ENCODE peak calls at places on chromosomes 1 and 21, in eight cellular contexts. One of them, this sample, is unnamed.
A peak's percentile ranks its signal among the peaks of the same experiment; 100 is the strongest.

GRCh38 chr1:100793661-100794060 is 74.1 kb downstream of the VCAM1 start:
- DNase-seq in ACHN: no peak
- DNase-seq in A673: no peak
- DNase-seq in HT-29: no peak
- DNase-seq in prostate gland: no peak
- DNase-seq in NCI-H1694 treated with DMSO at 0.1 percent for 48 hours: no peak
- DNase-seq in hypothalamus: no peak
- DNase-seq in T-helper 17 cell: no peak
- DNase-seq in this sample: no peak

GRCh38 chr1:30757196-30757949 is at the start of gene LAPTM5:
- DNase-seq in ACHN: no peak
- DNase-seq in A673: no peak
- DNase-seq in HT-29: no peak
- DNase-seq in prostate gland: no peak
- DNase-seq in NCI-H1694 treated with DMSO at 0.1 percent for 48 hours: no peak
- DNase-seq in hypothalamus: no peak
- DNase-seq in T-helper 17 cell: peak; percentile 53
- DNase-seq in this sample: peak; percentile 68

GRCh38 chr1:221793439-221794078 is 51.7 kb upstream of the DUSP10 start:
- DNase-seq in ACHN: no peak
- DNase-seq in A673: no peak
- DNase-seq in HT-29: no peak
- DNase-seq in prostate gland: no peak
- DNase-seq in NCI-H1694 treated with DMSO at 0.1 percent for 48 hours: no peak
- DNase-seq in hypothalamus: no peak
- DNase-seq in T-helper 17 cell: no peak
- DNase-seq in this sample: no peak

GRCh38 chr1:152392909-152393308 is 21.2 kb downstream of the CRNN start:
- DNase-seq in ACHN: no peak
- DNase-seq in A673: no peak
- DNase-seq in HT-29: peak; percentile 79
- DNase-seq in prostate gland: no peak
- DNase-seq in NCI-H1694 treated with DMSO at 0.1 percent for 48 hours: no peak
- DNase-seq in hypothalamus: no peak
- DNase-seq in T-helper 17 cell: peak; percentile 12
- DNase-seq in this sample: peak; percentile 14

GRCh38 chr1:112391603-112391940 is 4.4 kb upstream of the CTTNBP2NL start:
- DNase-seq in ACHN: no peak
- DNase-seq in A673: no peak
- DNase-seq in HT-29: no peak
- DNase-seq in prostate gland: no peak
- DNase-seq in NCI-H1694 treated with DMSO at 0.1 percent for 48 hours: no peak
- DNase-seq in hypothalamus: no peak
- DNase-seq in T-helper 17 cell: no peak
- DNase-seq in this sample: no peak

GRCh38 chr1:36276688-36277087 is 29.5 kb upstream of the SH3D21 start:
- DNase-seq in ACHN: no peak
- DNase-seq in A673: no peak
- DNase-seq in HT-29: no peak
- DNase-seq in prostate gland: no peak
- DNase-seq in NCI-H1694 treated with DMSO at 0.1 percent for 48 hours: no peak
- DNase-seq in hypothalamus: no peak
- DNase-seq in T-helper 17 cell: no peak
- DNase-seq in this sample: no peak

GRCh38 chr1:20192364-20192763 is 6.0 kb upstream of the PLA2G2C start:
- DNase-seq in ACHN: no peak
- DNase-seq in A673: no peak
- DNase-seq in HT-29: no peak
- DNase-seq in prostate gland: no peak
- DNase-seq in NCI-H1694 treated with DMSO at 0.1 percent for 48 hours: no peak
- DNase-seq in hypothalamus: no peak
- DNase-seq in T-helper 17 cell: no peak
- DNase-seq in this sample: no peak

GRCh38 chr1:23618586-23619083 is 59.3 kb upstream of the ID3 start:
- DNase-seq in ACHN: no peak
- DNase-seq in A673: no peak
- DNase-seq in HT-29: no peak
- DNase-seq in prostate gland: no peak
- DNase-seq in NCI-H1694 treated with DMSO at 0.1 percent for 48 hours: no peak
- DNase-seq in hypothalamus: no peak
- DNase-seq in T-helper 17 cell: no peak
- DNase-seq in this sample: no peak

GRCh38 chr1:201754353-201754752 is 74.6 kb upstream of the IPO9 start:
- DNase-seq in ACHN: no peak
- DNase-seq in A673: no peak
- DNase-seq in HT-29: no peak
- DNase-seq in prostate gland: no peak
- DNase-seq in NCI-H1694 treated with DMSO at 0.1 percent for 48 hours: no peak
- DNase-seq in hypothalamus: no peak
- DNase-seq in T-helper 17 cell: no peak
- DNase-seq in this sample: no peak

GRCh38 chr1:182450087-182450486 is at the start of gene RGSL1:
- DNase-seq in ACHN: no peak
- DNase-seq in A673: no peak
- DNase-seq in HT-29: no peak
- DNase-seq in prostate gland: no peak
- DNase-seq in NCI-H1694 treated with DMSO at 0.1 percent for 48 hours: no peak
- DNase-seq in hypothalamus: no peak
- DNase-seq in T-helper 17 cell: no peak
- DNase-seq in this sample: no peak

GRCh38 chr1:87765686-87766085 is 437.0 kb downstream of the LMO4 start:
- DNase-seq in ACHN: no peak
- DNase-seq in A673: peak; percentile 71
- DNase-seq in HT-29: no peak
- DNase-seq in prostate gland: no peak
- DNase-seq in NCI-H1694 treated with DMSO at 0.1 percent for 48 hours: no peak
- DNase-seq in hypothalamus: no peak
- DNase-seq in T-helper 17 cell: no peak
- DNase-seq in this sample: no peak

GRCh38 chr1:221317537-221317936 is 424.4 kb downstream of the DUSP10 start:
- DNase-seq in ACHN: no peak
- DNase-seq in A673: no peak
- DNase-seq in HT-29: no peak
- DNase-seq in prostate gland: no peak
- DNase-seq in NCI-H1694 treated with DMSO at 0.1 percent for 48 hours: no peak
- DNase-seq in hypothalamus: no peak
- DNase-seq in T-helper 17 cell: no peak
- DNase-seq in this sample: no peak

GRCh38 chr21:45309069-45309521 is 21.4 kb upstream of the POFUT2 start:
- DNase-seq in ACHN: peak; percentile 63
- DNase-seq in A673: peak; percentile 68
- DNase-seq in HT-29: peak; percentile 54
- DNase-seq in prostate gland: no peak
- DNase-seq in NCI-H1694 treated with DMSO at 0.1 percent for 48 hours: peak; percentile 15
- DNase-seq in hypothalamus: peak; percentile 10
- DNase-seq in T-helper 17 cell: no peak
- DNase-seq in this sample: peak; percentile 52

GRCh38 chr1:84613026-84613425 is 38.8 kb upstream of the CTBS start:
- DNase-seq in ACHN: no peak
- DNase-seq in A673: no peak
- DNase-seq in HT-29: no peak
- DNase-seq in prostate gland: no peak
- DNase-seq in NCI-H1694 treated with DMSO at 0.1 percent for 48 hours: no peak
- DNase-seq in hypothalamus: no peak
- DNase-seq in T-helper 17 cell: no peak
- DNase-seq in this sample: no peak

GRCh38 chr21:35525443-35525842 is 476.3 kb upstream of the RUNX1 start:
- DNase-seq in ACHN: peak; percentile 1
- DNase-seq in A673: no peak
- DNase-seq in HT-29: no peak
- DNase-seq in prostate gland: no peak
- DNase-seq in NCI-H1694 treated with DMSO at 0.1 percent for 48 hours: no peak
- DNase-seq in hypothalamus: no peak
- DNase-seq in T-helper 17 cell: no peak
- DNase-seq in this sample: no peak

GRCh38 chr1:91546876-91547275 is 46.2 kb downstream of the CDC7 start:
- DNase-seq in ACHN: peak; percentile 4
- DNase-seq in A673: no peak
- DNase-seq in HT-29: no peak
- DNase-seq in prostate gland: no peak
- DNase-seq in NCI-H1694 treated with DMSO at 0.1 percent for 48 hours: no peak
- DNase-seq in hypothalamus: no peak
- DNase-seq in T-helper 17 cell: no peak
- DNase-seq in this sample: no peak

GRCh38 chr1:93081716-93082115 is 2.6 kb downstream of the MTF2 start:
- DNase-seq in ACHN: peak; percentile 86
- DNase-seq in A673: peak; percentile 22
- DNase-seq in HT-29: peak; percentile 1
- DNase-seq in prostate gland: no peak
- DNase-seq in NCI-H1694 treated with DMSO at 0.1 percent for 48 hours: no peak
- DNase-seq in hypothalamus: no peak
- DNase-seq in T-helper 17 cell: no peak
- DNase-seq in this sample: no peak

GRCh38 chr21:45994086-45994661 is 12.6 kb downstream of the COL6A1 start:
- DNase-seq in ACHN: no peak
- DNase-seq in A673: no peak
- DNase-seq in HT-29: no peak
- DNase-seq in prostate gland: no peak
- DNase-seq in NCI-H1694 treated with DMSO at 0.1 percent for 48 hours: no peak
- DNase-seq in hypothalamus: no peak
- DNase-seq in T-helper 17 cell: peak; percentile 6
- DNase-seq in this sample: no peak

GRCh38 chr1:29579821-29580425 is 343.6 kb downstream of the PTPRU start:
- DNase-seq in ACHN: peak; percentile 48
- DNase-seq in A673: no peak
- DNase-seq in HT-29: no peak
- DNase-seq in prostate gland: no peak
- DNase-seq in NCI-H1694 treated with DMSO at 0.1 percent for 48 hours: peak; percentile 47
- DNase-seq in hypothalamus: no peak
- DNase-seq in T-helper 17 cell: no peak
- DNase-seq in this sample: no peak

GRCh38 chr1:169824153-169824552 is 29.4 kb upstream of the METTL18 start:
- DNase-seq in ACHN: no peak
- DNase-seq in A673: no peak
- DNase-seq in HT-29: no peak
- DNase-seq in prostate gland: no peak
- DNase-seq in NCI-H1694 treated with DMSO at 0.1 percent for 48 hours: no peak
- DNase-seq in hypothalamus: no peak
- DNase-seq in T-helper 17 cell: no peak
- DNase-seq in this sample: no peak

GRCh38 chr1:5976231-5976630 is 16.0 kb downstream of the NPHP4 start:
- DNase-seq in ACHN: no peak
- DNase-seq in A673: no peak
- DNase-seq in HT-29: no peak
- DNase-seq in prostate gland: no peak
- DNase-seq in NCI-H1694 treated with DMSO at 0.1 percent for 48 hours: no peak
- DNase-seq in hypothalamus: no peak
- DNase-seq in T-helper 17 cell: no peak
- DNase-seq in this sample: no peak

GRCh38 chr1:94047914-94048313 is 73.0 kb downstream of the ABCA4 start:
- DNase-seq in ACHN: no peak
- DNase-seq in A673: peak; percentile 37
- DNase-seq in HT-29: no peak
- DNase-seq in prostate gland: no peak
- DNase-seq in NCI-H1694 treated with DMSO at 0.1 percent for 48 hours: no peak
- DNase-seq in hypothalamus: no peak
- DNase-seq in T-helper 17 cell: no peak
- DNase-seq in this sample: no peak

GRCh38 chr1:149886396-149887195 is 12.8 kb upstream of the BOLA1 start:
- DNase-seq in ACHN: peak; percentile 100
- DNase-seq in A673: peak; percentile 99
- DNase-seq in HT-29: peak; percentile 98
- DNase-seq in prostate gland: peak; percentile 97
- DNase-seq in NCI-H1694 treated with DMSO at 0.1 percent for 48 hours: peak; percentile 100
- DNase-seq in hypothalamus: peak; percentile 90
- DNase-seq in T-helper 17 cell: peak; percentile 73
- DNase-seq in this sample: peak; percentile 67

GRCh38 chr1:57423135-57424131 is at the start of gene DAB1:
- DNase-seq in ACHN: no peak
- DNase-seq in A673: peak; percentile 71
- DNase-seq in HT-29: no peak
- DNase-seq in prostate gland: no peak
- DNase-seq in NCI-H1694 treated with DMSO at 0.1 percent for 48 hours: no peak
- DNase-seq in hypothalamus: no peak
- DNase-seq in T-helper 17 cell: no peak
- DNase-seq in this sample: no peak

GRCh38 chr1:220045356-220046051 is 801 bp downstream of the EPRS1 start:
- DNase-seq in ACHN: peak; percentile 24
- DNase-seq in A673: peak; percentile 14
- DNase-seq in HT-29: peak; percentile 41
- DNase-seq in prostate gland: no peak
- DNase-seq in NCI-H1694 treated with DMSO at 0.1 percent for 48 hours: peak; percentile 29
- DNase-seq in hypothalamus: no peak
- DNase-seq in T-helper 17 cell: no peak
- DNase-seq in this sample: no peak

This sample was measured in T-helper 9 cell.